ENCODE peak calls at places on chromosome 18, in seven cellular contexts. M, J, S, W, H, I and U are unnamed samples.

GRCh38 chr18:62196079-62196478 is 9.0 kb downstream of the RELCH start:
- DNase-seq in M (no peak), J (no peak), S (no peak), W (no peak), H (peak), I (peak), U (no peak)

GRCh38 chr18:11667578-11667977 is 21.5 kb upstream of the GNAL start:
- DNase-seq in M (no peak), J (no peak), S (no peak), W (no peak), H (no peak), I (no peak), U (no peak)

GRCh38 chr18:51724790-51725721 is 527.6 kb upstream of the MEX3C start:
- DNase-seq in M (no peak), J (no peak), S (no peak), W (no peak), H (no peak), I (peak), U (no peak)

GRCh38 chr18:42287047-42287446 is 332.0 kb downstream of the PIK3C3 start:
- DNase-seq in M (no peak), J (no peak), S (no peak), W (no peak), H (no peak), I (no peak), U (no peak)

GRCh38 chr18:46712406-46712805 is 44.4 kb downstream of the ST8SIA5 start:
- DNase-seq in M (no peak), J (no peak), S (peak), W (peak), H (no peak), I (no peak), U (no peak)

GRCh38 chr18:9362869-9363268 is 28.3 kb downstream of the TWSG1 start:
- DNase-seq in M (no peak), J (peak), S (no peak), W (no peak), H (no peak), I (peak), U (no peak)

GRCh38 chr18:36756262-36756661 is 72.5 kb downstream of the TPGS2 start:
- DNase-seq in M (no peak), J (no peak), S (no peak), W (peak), H (no peak), I (no peak), U (no peak)

GRCh38 chr18:58691256-58691655 is 20.0 kb downstream of the MALT1 start:
- DNase-seq in M (no peak), J (peak), S (no peak), W (no peak), H (no peak), I (no peak), U (no peak)

GRCh38 chr18:65415167-65415566 is 335.6 kb upstream of the CDH7 start:
- DNase-seq in M (no peak), J (no peak), S (peak), W (no peak), H (no peak), I (peak), U (no peak)

GRCh38 chr18:5145168-5145857 is 51.7 kb downstream of the AKAIN1 start:
- DNase-seq in M (no peak), J (no peak), S (no peak), W (no peak), H (no peak), I (no peak), U (no peak)

GRCh38 chr18:21053127-21053526 is 58.5 kb downstream of the ROCK1 start:
- DNase-seq in M (no peak), J (no peak), S (peak), W (peak), H (no peak), I (no peak), U (no peak)

GRCh38 chr18:55018602-55019001 is 59.3 kb upstream of the CCDC68 start:
- DNase-seq in M (no peak), J (no peak), S (peak), W (peak), H (no peak), I (peak), U (no peak)

GRCh38 chr18:3595282-3596273 is 145.6 kb downstream of the TGIF1 start:
- DNase-seq in M (no peak), J (peak), S (peak), W (peak), H (no peak), I (peak), U (no peak)

DNA sequence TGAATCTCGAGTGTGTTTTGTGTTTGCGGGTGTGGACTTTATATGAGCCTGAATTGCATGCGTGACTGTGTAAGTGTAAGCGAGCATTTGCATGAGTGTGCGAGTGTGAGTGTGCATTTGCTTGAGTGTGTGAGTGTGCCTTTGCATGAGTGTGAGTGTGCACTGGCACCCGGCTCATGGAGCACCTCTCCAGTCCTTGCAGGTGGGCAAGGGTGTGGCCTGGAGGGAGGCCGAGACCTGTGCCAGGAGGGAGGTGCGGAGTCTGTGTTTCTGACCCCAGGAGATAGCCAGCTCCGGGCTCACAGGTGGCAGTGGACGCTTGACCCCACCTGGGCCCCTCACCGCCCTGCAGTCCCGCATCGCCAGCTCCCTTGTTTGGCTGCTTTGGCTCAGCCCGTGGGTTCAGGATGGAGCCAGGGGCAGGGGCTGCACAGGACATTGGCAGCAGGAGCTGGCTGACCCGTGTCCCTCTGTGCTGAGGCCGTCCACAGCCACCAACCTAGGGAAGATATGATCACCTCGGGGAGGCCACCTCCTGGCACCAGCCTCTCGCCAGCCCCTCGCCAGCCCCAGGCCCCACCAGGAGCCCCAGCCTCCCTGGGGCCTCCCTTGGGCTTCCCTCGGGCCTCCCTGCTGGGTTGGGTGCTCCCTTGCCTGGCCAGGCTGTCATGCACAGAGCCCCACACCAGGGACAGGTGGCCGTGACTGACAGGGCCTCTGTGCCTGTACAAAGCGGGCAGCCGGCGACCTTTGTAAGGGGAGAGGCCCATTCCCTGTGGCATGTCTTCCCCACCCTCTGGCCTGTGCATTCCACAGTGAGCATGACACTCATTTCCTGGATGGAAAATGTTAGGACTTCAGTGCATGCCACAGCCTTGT is 81.6 kb downstream of the PTGR3 start:
- DNase-seq in M (no peak), J (peak), S (peak), W (no peak), H (peak), I (no peak), U (no peak)
- H3K18ac ChIP-seq in M (peak), J (no peak), S (no peak), W (no peak), H (no peak), I (no peak), U (no peak)

GRCh38 chr18:48711651-48712486 is 173.0 kb downstream of the CTIF start:
- DNase-seq in M (peak), J (no peak), S (peak), W (peak), H (no peak), I (peak), U (peak)
- H3K18ac ChIP-seq in M (peak), J (no peak), S (no peak), W (no peak), H (peak), I (no peak), U (no peak)

GRCh38 chr18:59810740-59811520 is 88.9 kb upstream of the PMAIP1 start:
- DNase-seq in M (no peak), J (no peak), S (no peak), W (no peak), H (no peak), I (no peak), U (no peak)

GRCh38 chr18:59810183-59810582 is 89.6 kb upstream of the PMAIP1 start:
- DNase-seq in M (no peak), J (no peak), S (no peak), W (peak), H (no peak), I (no peak), U (no peak)

GRCh38 chr18:59818769-59819168 is 81.0 kb upstream of the PMAIP1 start:
- DNase-seq in M (no peak), J (no peak), S (no peak), W (no peak), H (no peak), I (no peak), U (no peak)

GRCh38 chr18:59813942-59814341 is 85.9 kb upstream of the PMAIP1 start:
- DNase-seq in M (no peak), J (no peak), S (no peak), W (peak), H (no peak), I (no peak), U (no peak)

GRCh38 chr18:59814872-59815271 is 84.9 kb upstream of the PMAIP1 start:
- DNase-seq in M (no peak), J (peak), S (peak), W (peak), H (no peak), I (no peak), U (no peak)
- H3K18ac ChIP-seq in M (no peak), J (no peak), S (no peak), W (peak), H (no peak), I (no peak), U (no peak)

DNA sequence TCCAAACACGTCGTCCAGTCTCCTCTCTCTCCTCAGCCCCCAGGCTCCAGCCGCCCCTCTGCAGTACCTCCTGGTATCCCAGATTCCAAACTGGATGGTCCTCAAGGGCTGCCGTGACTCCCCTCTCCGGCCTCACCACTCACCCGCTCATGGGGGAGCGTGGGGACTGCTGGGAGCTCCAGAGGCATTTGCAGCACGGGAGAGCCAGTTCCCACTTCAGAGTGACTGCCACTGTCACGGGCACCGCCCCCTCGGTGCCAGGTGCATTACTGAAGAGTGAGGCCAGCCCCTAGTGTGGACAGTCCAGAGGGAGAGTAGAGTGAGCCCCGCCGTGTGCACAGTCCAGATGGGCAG is 340.0 kb upstream of the SALL3 start:
- DNase-seq in M (no peak), J (no peak), S (no peak), W (no peak), H (no peak), I (no peak), U (no peak)
- H3K18ac ChIP-seq in M (peak), J (no peak), S (no peak), W (no peak), H (no peak), I (no peak), U (no peak)

DNA sequence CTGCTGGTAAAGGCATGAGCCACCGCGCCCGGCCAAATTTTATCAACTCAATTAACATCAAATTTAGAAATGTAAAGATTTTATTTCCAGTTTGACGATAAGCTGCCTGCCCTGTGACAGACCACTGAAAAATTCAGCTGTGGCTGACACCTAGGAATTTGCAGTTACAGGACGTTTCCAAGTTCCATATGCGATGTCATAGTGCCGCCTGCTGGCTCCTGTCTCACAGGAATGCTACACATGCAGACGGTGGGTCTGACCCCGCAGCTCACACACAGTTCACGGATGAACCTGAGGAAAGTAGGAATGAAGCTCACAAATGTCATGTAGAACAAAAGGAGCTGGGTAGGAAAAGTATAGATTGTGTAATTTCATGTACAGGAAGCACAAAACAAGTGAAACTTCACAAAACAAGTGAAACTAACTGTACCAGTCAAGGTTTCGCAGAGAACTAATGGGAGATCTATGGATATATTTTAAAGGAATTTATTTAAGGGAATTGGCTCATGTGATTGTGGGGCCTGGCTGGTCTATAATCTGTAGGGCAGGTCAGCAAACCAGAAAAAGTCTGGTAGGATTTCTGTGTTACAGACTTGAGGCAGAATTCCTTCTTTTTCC is 13.2 kb upstream of the SEH1L start:
- DNase-seq in M (peak), J (peak), S (peak), W (peak), H (peak), I (peak), U (peak)
- H3K18ac ChIP-seq in M (no peak), J (no peak), S (no peak), W (no peak), H (no peak), I (no peak), U (no peak)